ENCODE peak calls at places on chromosome 13, in five cellular contexts. J, T, F, S and R are unnamed samples.

GRCh38 chr13:44790289-44790688 is 199.0 kb downstream of the NUFIP1 start:
- DNase-seq in J (no peak), T (no peak), F (peak; percentile 13), S (no peak), R (no peak)

GRCh38 chr13:40910324-40911050 is 108.6 kb downstream of the ELF1 start:
- DNase-seq in J (no peak), T (peak; percentile 55), F (no peak), S (no peak), R (peak; percentile 81)

GRCh38 chr13:100106005-100106404 is 17.1 kb downstream of the PCCA start:
- DNase-seq in J (no peak), T (peak; percentile 37), F (no peak), S (peak; percentile 9), R (no peak)

GRCh38 chr13:47250141-47250540 is 353.3 kb upstream of the HTR2A start:
- DNase-seq in J (no peak), T (peak; percentile 64), F (no peak), S (no peak), R (no peak)

GRCh38 chr13:46797468-46798237 is 692 bp upstream of the ESD start:
- DNase-seq in J (no peak), T (peak; percentile 48), F (no peak), S (no peak), R (no peak)

GRCh38 chr13:51324714-51325440 is 14.6 kb upstream of the SERPINE3 start:
- DNase-seq in J (no peak), T (no peak), F (no peak), S (no peak), R (no peak)

GRCh38 chr13:73119612-73120011 is 60.8 kb downstream of the KLF5 start:
- DNase-seq in J (no peak), T (no peak), F (no peak), S (no peak), R (no peak)

GRCh38 chr13:45337395-45337794 is 3.6 kb downstream of the TPT1 start:
- DNase-seq in J (no peak), T (no peak), F (no peak), S (no peak), R (no peak)

GRCh38 chr13:98150836-98151489 is 8.1 kb downstream of the FARP1 start:
- DNase-seq in J (no peak), T (no peak), F (no peak), S (no peak), R (no peak)

GRCh38 chr13:25744176-25744575 is 307.6 kb downstream of the SHISA2 start:
- DNase-seq in J (no peak), T (no peak), F (no peak), S (no peak), R (no peak)

GRCh38 chr13:103436057-103436654 is 369.9 kb upstream of the SLC10A2 start:
- DNase-seq in J (no peak), T (no peak), F (peak; percentile 27), S (no peak), R (no peak)

GRCh38 chr13:50248537-50249521 is 233.6 kb downstream of the KCNRG start:
- DNase-seq in J (no peak), T (no peak), F (no peak), S (no peak), R (no peak)

GRCh38 chr13:102702965-102703720 is 8.3 kb upstream of the METTL21C start:
- DNase-seq in J (no peak), T (no peak), F (no peak), S (no peak), R (peak; percentile 74)

GRCh38 chr13:66171821-66172220 is 1058.3 kb downstream of the PCDH9 start:
- DNase-seq in J (no peak), T (no peak), F (no peak), S (no peak), R (no peak)

GRCh38 chr13:33015791-33016323 is 366 bp upstream of the KL start:
- DNase-seq in J (no peak), T (no peak), F (no peak), S (peak; percentile 2), R (peak; percentile 35)
- H3K4me3 ChIP-seq in J (no peak overlapping the region), T (no peak overlapping the region), F (peak overlapping the region; percentile 9), S (no peak overlapping the region), R (peak overlapping the region; percentile 15)

GRCh38 chr13:32115069-32115468 is 83.5 kb downstream of the FRY start:
- DNase-seq in J (no peak), T (no peak), F (no peak), S (no peak), R (no peak)
- H2AFZ ChIP-seq in J (peak overlapping the region; percentile 45), T (no peak overlapping the region), F (no peak overlapping the region), S (no peak overlapping the region), R (no peak overlapping the region)

GRCh38 chr13:21837288-21837687 is 166.4 kb downstream of the FGF9 start:
- DNase-seq in J (no peak), T (no peak), F (no peak), S (no peak), R (no peak)
- H4K91ac ChIP-seq in J (no peak overlapping the region), T (peak overlapping the region; percentile 36), F (no peak overlapping the region), S (no peak overlapping the region), R (peak overlapping the region; percentile 11)

GRCh38 chr13:61728468-61728867 is 312.8 kb upstream of the PCDH20 start:
- DNase-seq in J (no peak), T (no peak), F (no peak), S (peak; percentile 1), R (no peak)

DNA sequence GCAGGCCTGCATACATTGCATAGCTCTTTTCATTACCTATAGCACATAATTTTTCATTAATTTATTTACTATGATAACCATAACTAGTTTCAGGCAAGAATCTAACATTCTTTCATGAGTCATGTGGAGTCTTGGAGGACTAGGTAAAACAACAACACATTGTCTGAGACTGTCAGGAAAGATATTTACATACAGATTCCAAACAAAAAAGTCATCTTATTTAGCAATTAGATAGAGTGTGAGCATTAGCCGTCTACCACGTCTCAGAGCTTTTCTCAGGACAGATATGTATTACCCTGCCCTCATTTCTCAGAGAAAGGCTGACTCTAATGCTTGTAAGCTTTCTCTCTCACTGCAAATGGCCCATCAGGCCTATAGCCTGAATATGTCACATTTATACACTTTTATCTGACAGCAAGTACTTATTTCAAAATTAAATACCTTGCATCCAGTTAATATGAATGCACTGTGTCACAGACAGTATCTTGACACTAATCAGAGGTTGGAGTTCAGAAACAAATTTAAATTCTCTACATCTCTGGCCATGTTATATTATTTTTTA is 312.1 kb upstream of the PCDH20 start:
- DNase-seq in J (no peak), T (no peak), F (no peak), S (no peak), R (peak; percentile 3)
- H3K4me3 ChIP-seq in J (no peak overlapping the region), T (no peak overlapping the region), F (no peak overlapping the region), S (no peak overlapping the region), R (no peak overlapping the region)

GRCh38 chr13:110456550-110456949 is 105.0 kb downstream of the RAB20 start:
- DNase-seq in J (no peak), T (no peak), F (no peak), S (no peak), R (no peak)
- H2AFZ ChIP-seq in J (no peak overlapping the region), T (no peak overlapping the region), F (no peak overlapping the region), S (no peak overlapping the region), R (no peak overlapping the region)

DNA sequence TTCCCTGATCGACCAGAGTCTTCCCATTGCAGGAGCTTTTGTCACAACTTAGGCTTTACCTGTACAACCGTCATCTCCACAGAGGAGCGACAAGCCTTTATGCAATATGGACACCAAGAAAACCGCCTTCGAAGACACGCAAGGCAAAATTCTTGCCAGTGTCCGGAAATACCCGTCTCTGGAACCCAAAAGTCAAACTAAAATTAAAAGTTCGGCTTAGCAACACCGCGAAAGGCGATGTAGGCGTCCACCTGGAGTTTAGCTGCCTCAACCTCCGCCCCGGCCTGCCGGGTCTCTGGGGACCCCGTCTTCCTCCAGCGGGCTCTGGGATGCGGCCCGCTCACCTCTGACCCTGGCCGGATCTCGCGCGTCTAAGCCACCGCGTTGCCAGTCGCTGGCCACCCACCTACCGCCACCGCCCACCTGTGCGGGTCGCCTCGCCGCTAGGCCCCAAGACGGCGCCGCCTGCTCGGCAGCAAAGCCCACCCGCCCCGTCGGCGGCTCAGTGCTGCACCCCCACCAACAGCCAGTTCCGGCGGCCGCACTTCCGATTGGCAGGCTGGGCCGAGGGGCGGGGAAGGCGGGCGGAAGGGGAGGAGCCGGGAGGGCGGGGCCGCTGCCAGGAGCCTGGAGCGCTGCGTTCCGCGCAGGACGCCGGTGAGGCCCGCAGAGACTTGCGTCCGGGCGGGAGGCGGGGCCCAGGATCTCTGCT is at the start of gene SUPT20H:
- DNase-seq in J (peak; percentile 84), T (peak; percentile 88), F (peak; percentile 77), S (peak; percentile 91), R (peak; percentile 93)
- H4K91ac ChIP-seq in J (no peak within 1 kb of the TSS), T (peak within 1 kb of the TSS; percentile 69), F (no peak within 1 kb of the TSS), S (peak within 1 kb of the TSS; percentile 99), R (peak within 1 kb of the TSS; percentile 72)

GRCh38 chr13:114122591-114123211 is 9.7 kb downstream of the RASA3 start:
- DNase-seq in J (no peak), T (no peak), F (no peak), S (no peak), R (no peak)
- H3K4me3 ChIP-seq in J (no peak overlapping the region), T (no peak overlapping the region), F (no peak overlapping the region), S (no peak overlapping the region), R (no peak overlapping the region)

DNA sequence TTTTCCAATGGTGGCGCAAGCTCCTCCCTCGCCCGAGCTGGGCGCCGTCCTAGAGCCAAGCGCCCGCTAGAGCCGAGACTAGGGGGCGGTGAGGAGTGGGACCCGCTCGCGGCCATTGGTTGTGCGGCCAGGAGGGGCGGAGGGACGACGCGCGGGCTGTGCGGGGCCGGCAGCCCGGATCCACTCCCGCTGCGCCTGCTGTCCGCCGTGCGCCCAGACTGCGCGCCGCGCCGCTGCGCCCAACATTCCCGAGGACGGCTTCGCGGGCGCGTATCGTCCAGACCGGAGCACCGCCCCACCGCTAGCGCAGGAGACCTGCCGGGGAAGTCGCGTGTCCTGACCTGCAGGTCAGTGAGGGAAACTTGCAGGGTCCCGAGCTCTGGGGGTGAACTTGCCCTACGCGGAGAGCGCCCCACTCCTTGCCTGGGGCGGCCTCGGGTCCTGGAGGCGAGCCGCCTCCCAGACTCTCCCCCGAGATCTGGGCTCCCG is at the start of gene SERTM1:
- DNase-seq in J (peak; percentile 82), T (no peak), F (peak; percentile 27), S (no peak), R (no peak)
- H2AFZ ChIP-seq in J (peak within 1 kb of the TSS; percentile 91), T (peak within 1 kb of the TSS; percentile 51), F (peak within 1 kb of the TSS; percentile 71), S (no peak within 1 kb of the TSS), R (peak within 1 kb of the TSS; percentile 5)

DNA sequence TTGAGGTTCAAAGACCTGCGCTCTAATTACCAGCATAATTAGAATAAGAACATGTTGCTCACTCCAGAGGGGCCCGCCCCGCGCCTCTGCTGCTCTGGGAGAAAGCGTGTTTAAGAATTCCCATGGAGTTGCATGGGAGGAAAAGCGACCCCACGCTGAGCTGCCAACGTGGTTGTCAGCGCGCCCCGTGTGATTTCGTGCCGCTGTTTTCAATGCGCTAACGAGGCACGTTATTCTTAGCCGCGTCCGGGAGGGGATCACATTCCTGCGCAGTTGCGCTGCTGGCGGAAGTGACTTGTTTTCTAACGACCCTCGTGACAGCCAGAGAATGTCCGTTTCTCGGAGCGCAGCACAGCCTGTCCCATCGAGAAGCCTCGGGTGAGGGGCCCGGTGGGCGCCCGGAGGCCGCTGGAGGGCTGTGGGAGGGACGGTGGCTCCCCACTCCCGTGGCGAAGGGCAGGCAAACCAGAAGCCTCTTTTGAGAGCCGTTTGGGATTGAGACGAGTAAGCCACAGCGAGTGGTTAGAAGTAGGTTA is 173.8 kb upstream of the SOX1 start:
- DNase-seq in J (peak; percentile 87), T (no peak), F (peak; percentile 50), S (peak; percentile 76), R (no peak)
- H4K91ac ChIP-seq in J (peak overlapping the region; percentile 98), T (no peak overlapping the region), F (peak overlapping the region; percentile 70), S (no peak overlapping the region), R (peak overlapping the region; percentile 16)